ENCODE peak calls at places on chromosomes 16 and 17, in ten cellular contexts. J is breast epithelium, Q is spleen, P is K562, U is sigmoid colon, L is HCT116, B is GM12892, D is upper lobe of left lung, F is transverse colon, K is stomach. S is an unnamed sample.

GRCh38 chr17:65198653-65199382 is 61.6 kb downstream of the RGS9 start:
- DNase-seq in J (peak), Q (no peak), P (peak), U (no peak), L (peak), B (peak), D (no peak), F (no peak), K (no peak), S (peak)

GRCh38 chr17:32452281-32452680 is 8.0 kb downstream of the PSMD11 start:
- DNase-seq in J (no peak), Q (no peak), P (no peak), U (no peak), L (no peak), B (no peak), D (no peak), F (no peak), K (no peak), S (no peak)

GRCh38 chr17:44360826-44361225 is 2.8 kb downstream of the FAM171A2 start:
- DNase-seq in J (no peak), Q (no peak), P (no peak), U (no peak), L (no peak), B (no peak), D (no peak), F (no peak), K (no peak), S (no peak)

GRCh38 chr17:80984749-80985148 is 6.9 kb upstream of the CHMP6 start:
- DNase-seq in J (no peak), Q (no peak), P (no peak), U (no peak), L (peak), B (no peak), D (no peak), F (no peak), K (no peak), S (no peak)

GRCh38 chr16:53504665-53505064 is 1.7 kb upstream of the AKTIP start:
- DNase-seq in J (peak), Q (peak), P (no peak), U (no peak), L (no peak), B (no peak), D (no peak), F (no peak), K (no peak), S (no peak)

GRCh38 chr17:1709971-1710806 is at the start of gene TLCD2:
- DNase-seq in J (no peak), Q (peak), P (peak), U (peak), L (peak), B (no peak), D (peak), F (peak), K (peak), S (peak)

GRCh38 chr17:34110315-34110714 is 144.8 kb upstream of the CCL2 start:
- DNase-seq in J (no peak), Q (no peak), P (no peak), U (no peak), L (no peak), B (no peak), D (no peak), F (no peak), K (no peak), S (no peak)

GRCh38 chr17:78748730-78749317 is 33.2 kb downstream of the CYTH1 start:
- DNase-seq in J (peak), Q (peak), P (peak), U (peak), L (no peak), B (no peak), D (no peak), F (peak), K (peak), S (peak)

GRCh38 chr16:87817910-87818309 is 51.4 kb downstream of the SLC7A5 start:
- DNase-seq in J (no peak), Q (no peak), P (no peak), U (no peak), L (no peak), B (no peak), D (no peak), F (no peak), K (no peak), S (no peak)

GRCh38 chr16:87821346-87822001 is 47.8 kb downstream of the SLC7A5 start:
- DNase-seq in J (no peak), Q (no peak), P (no peak), U (no peak), L (no peak), B (no peak), D (peak), F (no peak), K (no peak), S (no peak)

GRCh38 chr16:87819983-87820382 is 49.3 kb downstream of the SLC7A5 start:
- DNase-seq in J (no peak), Q (no peak), P (no peak), U (no peak), L (no peak), B (no peak), D (peak), F (no peak), K (no peak), S (no peak)

GRCh38 chr16:87818533-87819161 is 50.7 kb downstream of the SLC7A5 start:
- DNase-seq in J (no peak), Q (no peak), P (no peak), U (no peak), L (no peak), B (no peak), D (peak), F (no peak), K (no peak), S (no peak)

DNA sequence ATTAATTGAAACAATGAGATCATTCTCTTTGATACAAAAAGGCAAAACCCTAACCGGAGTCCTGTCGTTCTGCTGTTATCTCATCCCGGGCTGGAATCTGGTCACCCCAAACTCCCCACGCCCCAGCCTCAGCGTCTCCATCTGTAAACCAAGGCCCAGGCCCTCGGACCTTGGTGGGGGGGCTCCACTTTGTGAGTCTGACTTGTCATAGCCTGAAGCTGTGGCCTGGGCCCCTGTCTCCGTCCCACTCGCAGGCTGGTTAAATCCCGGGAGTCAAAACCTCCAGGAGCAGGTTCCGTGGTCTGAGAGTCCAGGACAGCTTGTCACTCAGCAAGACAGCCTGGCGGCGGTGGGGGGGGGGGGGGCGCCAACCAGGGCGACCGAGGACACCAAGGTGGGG is 50.0 kb downstream of the SLC7A5 start:
- DNase-seq in J (no peak), Q (no peak), P (no peak), U (no peak), L (no peak), B (no peak), D (peak), F (no peak), K (no peak), S (no peak)
- TF ChIP-seq POLR2AphosphoS5 in J (no peak), Q (no peak), P (no peak), U (no peak), L (no peak), B (no peak), D (no peak), F (no peak), K (no peak), S (no peak)

DNA sequence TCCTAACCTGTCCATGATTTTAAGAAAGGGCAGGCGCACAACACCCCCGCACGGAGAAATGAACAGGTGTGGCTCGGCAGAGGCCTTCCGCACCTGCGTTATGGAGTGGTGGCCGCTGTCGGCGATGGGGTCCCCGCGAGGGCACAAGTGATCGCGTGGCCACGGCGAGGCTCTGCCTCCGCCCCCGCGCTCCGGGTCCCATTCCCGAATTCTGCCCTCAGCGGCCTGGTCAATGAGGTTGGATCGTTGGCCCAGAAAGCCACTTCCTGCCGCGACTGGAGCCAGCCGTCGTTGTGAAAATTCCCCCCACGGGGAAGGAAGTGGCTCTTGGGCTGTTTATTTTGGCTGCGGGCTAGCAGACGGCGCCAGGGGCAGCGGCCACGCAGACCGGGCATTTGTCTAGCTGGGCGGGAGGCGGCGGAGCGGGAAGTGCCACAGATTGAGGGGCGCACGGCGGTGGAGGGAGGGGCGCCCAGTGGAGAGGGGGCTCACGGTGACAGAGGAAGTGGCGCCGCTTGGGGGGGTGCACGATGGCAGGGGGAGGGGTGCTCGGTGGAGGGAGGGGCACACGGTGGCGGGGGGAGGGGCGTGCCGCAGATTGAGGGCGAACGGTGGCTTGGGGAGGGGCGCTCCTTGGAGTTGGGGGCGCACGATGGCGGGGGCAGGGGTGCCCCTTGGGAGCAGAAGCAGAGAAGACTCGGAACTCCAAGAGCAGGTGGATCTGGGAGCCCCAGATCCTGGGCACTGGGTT is 25.0 kb downstream of the MRC2 start:
- DNase-seq in J (peak), Q (peak), P (no peak), U (peak), L (no peak), B (no peak), D (peak), F (peak), K (peak), S (no peak)
- TF ChIP-seq POLR2A in J (no peak), Q (no peak), P (no peak), U (no peak), L (no peak), B (peak), D (no peak), F (no peak), K (no peak), S (peak)

GRCh38 chr17:82298538-82299421 is 18.6 kb downstream of the CD7 start:
- DNase-seq in J (no peak), Q (no peak), P (no peak), U (peak), L (no peak), B (no peak), D (peak), F (no peak), K (no peak), S (no peak)

GRCh38 chr17:82295472-82295814 is 21.9 kb upstream of the CSNK1D start:
- DNase-seq in J (no peak), Q (no peak), P (no peak), U (no peak), L (no peak), B (no peak), D (no peak), F (no peak), K (no peak), S (no peak)

GRCh38 chr17:82296511-82297279 is 20.7 kb downstream of the CD7 start:
- DNase-seq in J (no peak), Q (no peak), P (no peak), U (no peak), L (no peak), B (no peak), D (no peak), F (no peak), K (no peak), S (no peak)

GRCh38 chr17:82297804-82298537 is 19.4 kb downstream of the CD7 start:
- DNase-seq in J (peak), Q (peak), P (peak), U (peak), L (no peak), B (peak), D (peak), F (peak), K (peak), S (peak)

DNA sequence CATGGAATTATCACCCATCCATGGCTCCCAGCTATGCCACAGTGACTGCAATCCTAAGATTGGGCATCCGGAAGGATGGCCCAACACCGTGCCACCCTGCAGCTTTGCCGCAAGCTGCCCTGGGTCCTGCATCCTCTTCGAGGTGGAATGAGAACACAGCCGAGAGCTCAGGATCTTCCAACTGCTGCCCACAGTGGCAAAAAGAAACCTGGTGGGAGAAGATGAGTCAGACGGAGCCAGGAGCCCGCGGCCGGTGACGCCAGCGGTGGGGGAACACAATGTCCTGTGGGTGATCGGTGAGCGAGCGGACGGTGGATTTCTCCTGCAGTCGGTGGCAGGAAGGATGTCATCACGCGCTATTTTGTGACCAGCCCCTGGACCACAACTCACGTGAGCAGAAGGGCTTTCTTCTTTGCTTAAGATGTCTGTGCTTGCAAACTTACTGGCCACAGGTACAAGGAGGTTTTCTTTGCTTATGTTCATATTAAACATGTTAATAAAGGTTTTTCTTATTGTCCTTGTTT is 20.1 kb downstream of the CD7 start:
- DNase-seq in J (peak), Q (peak), P (peak), U (peak), L (no peak), B (no peak), D (peak), F (peak), K (peak), S (peak)
- TF ChIP-seq POLR2AphosphoS5 in J (peak), Q (peak), P (no peak), U (peak), L (no peak), B (no peak), D (peak), F (peak), K (peak), S (peak)

DNA sequence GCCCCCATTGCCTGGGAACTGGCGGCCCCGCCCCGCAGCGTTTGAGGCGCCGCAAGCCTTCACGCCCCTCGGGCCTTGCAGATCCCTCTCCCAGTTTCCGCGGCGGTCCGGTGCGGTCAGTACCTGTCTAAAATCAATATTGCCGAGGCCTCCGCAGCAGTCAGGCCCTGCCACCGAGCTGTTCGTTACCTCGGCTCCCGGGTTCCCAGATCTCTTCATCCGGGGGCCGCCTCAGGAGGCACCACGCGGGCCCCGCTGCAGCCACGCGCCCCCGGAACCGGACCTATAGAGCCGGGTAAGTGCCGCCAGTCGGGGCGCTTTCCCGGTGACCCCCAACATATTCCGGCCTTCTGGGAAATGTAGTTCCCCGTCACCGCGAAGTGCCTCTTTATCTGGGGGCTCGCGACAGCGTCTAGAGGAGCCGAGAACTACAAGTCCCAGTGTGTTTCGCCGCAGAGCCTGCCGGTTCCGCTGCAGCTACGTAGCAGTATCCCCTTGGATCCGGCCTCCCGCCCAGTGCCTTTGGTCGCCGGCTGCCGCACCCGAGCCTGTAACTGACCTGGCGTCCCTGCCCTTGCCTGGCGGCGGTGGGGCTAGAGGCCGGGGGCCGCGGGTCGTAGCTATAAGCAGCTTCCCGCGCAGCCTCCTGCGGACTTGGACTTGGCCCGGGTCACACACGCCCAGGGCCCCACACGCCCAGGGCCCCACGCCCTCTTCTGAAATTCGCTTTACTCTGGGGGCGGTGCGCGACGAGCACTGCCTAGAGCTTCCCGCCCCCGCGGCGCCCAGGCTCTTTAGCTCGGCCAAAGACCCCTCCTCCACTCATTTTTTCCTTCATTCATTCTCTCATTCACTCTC is at the start of gene PEMT:
- DNase-seq in J (peak), Q (peak), P (peak), U (peak), L (peak), B (peak), D (peak), F (peak), K (peak), S (peak)
- TF ChIP-seq POLR2A in J (no peak), Q (no peak), P (peak), U (peak), L (peak), B (peak), D (no peak), F (peak), K (no peak), S (peak)

S was measured in prostate gland.